ENCODE peak calls at places on chromosomes 2 and 18, in four cellular contexts. C, F, N and P are unnamed samples.

GRCh38 chr2:122236152-122236892 is 480.9 kb downstream of the TSN start:
- DNase-seq in C (no peak), F (no peak), N (no peak), P (no peak)

GRCh38 chr2:127586136-127586535 is 50.7 kb downstream of the MYO7B start:
- DNase-seq in C (no peak), N (no peak), F (no peak), P (no peak)

GRCh38 chr18:30713299-30713698 is 329.2 kb downstream of the DSC3 start:
- DNase-seq in N (no peak), C (no peak), F (no peak), P (no peak)

GRCh38 chr2:134173338-134174016 is 80.4 kb upstream of the MGAT5 start:
- DNase-seq in N (no peak), F (no peak), C (no peak), P (no peak)

GRCh38 chr2:28753043-28753683 is 1.5 kb downstream of the PPP1CB start:
- DNase-seq in F (no peak), C (peak), N (peak), P (peak)

GRCh38 chr2:99680946-99681345 is 191.1 kb upstream of the REV1 start:
- DNase-seq in F (no peak), N (no peak), C (no peak), P (no peak)

GRCh38 chr2:69090008-69090407 is 77.0 kb downstream of the ANTXR1 start:
- DNase-seq in F (no peak), N (no peak), C (no peak), P (no peak)

GRCh38 chr2:169828141-169828811 is 1.0 kb downstream of the UBR3 start:
- DNase-seq in F (peak), C (peak), N (peak), P (peak)

GRCh38 chr2:7007846-7008741 is 90.9 kb downstream of the RNF144A start:
- DNase-seq in F (peak), C (no peak), N (peak), P (no peak)

GRCh38 chr2:232203166-232203891 is 175.2 kb upstream of the ALPP start:
- DNase-seq in F (no peak), C (no peak), N (no peak), P (no peak)

GRCh38 chr2:37282746-37283145 is 41.9 kb downstream of the PRKD3 start:
- DNase-seq in F (no peak), C (no peak), N (no peak), P (no peak)

GRCh38 chr18:67621025-67621713 is 104.6 kb upstream of the DSEL start:
- DNase-seq in C (no peak), F (no peak), N (no peak), P (no peak)

GRCh38 chr2:114127372-114127771 is 237.5 kb downstream of the ACTR3 start:
- DNase-seq in F (no peak), C (no peak), N (no peak), P (no peak)

GRCh38 chr18:37396981-37397720 is 168.4 kb downstream of the CELF4 start:
- DNase-seq in N (no peak), C (no peak), F (no peak), P (no peak)

GRCh38 chr18:75261430-75262223 is 51.0 kb downstream of the TSHZ1 start:
- DNase-seq in C (no peak), F (peak), N (no peak), P (no peak)

GRCh38 chr2:189379287-189379630 is 62.0 kb upstream of the WDR75 start:
- DNase-seq in C (no peak), F (no peak), N (no peak), P (no peak)

GRCh38 chr2:119438726-119439284 is 7.2 kb downstream of the TMEM37 start:
- DNase-seq in C (no peak), N (no peak), F (no peak), P (no peak)

GRCh38 chr18:78557371-78557770 is 422.2 kb upstream of the SALL3 start:
- DNase-seq in C (no peak), N (no peak), F (no peak), P (no peak)

GRCh38 chr18:64110692-64111480 is 38.0 kb downstream of the LINC00305 start:
- DNase-seq in C (no peak), N (no peak), F (no peak), P (no peak)

GRCh38 chr18:54218299-54218698 is 6.2 kb downstream of the MBD2 start:
- DNase-seq in F (no peak), C (no peak), N (no peak), P (no peak)

GRCh38 chr2:85353876-85354285 is 447 bp downstream of the RETSAT start:
- DNase-seq in F (no peak), C (peak), N (peak), P (peak)

GRCh38 chr2:156522824-156523440 is 86.8 kb downstream of the GPD2 start:
- DNase-seq in F (no peak), C (no peak), N (peak), P (no peak)

GRCh38 chr2:120391905-120392665 is 46.1 kb downstream of the INHBB start:
- DNase-seq in F (no peak), N (no peak), C (no peak), P (no peak)

GRCh38 chr2:238963970-238964331 is 116.1 kb downstream of the TWIST2 start:
- DNase-seq in C (no peak), F (no peak), N (no peak), P (no peak)

GRCh38 chr2:86414996-86415395 is 26.2 kb upstream of the KDM3A start:
- DNase-seq in N (no peak), F (no peak), C (no peak), P (no peak)

GRCh38 chr18:70781860-70782453 is 493.1 kb downstream of the SOCS6 start:
- DNase-seq in F (peak), C (peak), N (peak), P (peak)

GRCh38 chr2:714005-714741 is 37.0 kb upstream of the TMEM18 start:
- DNase-seq in F (peak), N (no peak), C (peak), P (peak)
- TF ChIP-seq FOXM1 in F (no peak), N (no peak), C (no peak), P (no peak)

GRCh38 chr2:218425531-218425930 is 6.6 kb downstream of the VIL1 start:
- DNase-seq in C (no peak), N (no peak), F (no peak), P (no peak)

GRCh38 chr2:218429951-218430692 is 11.2 kb downstream of the VIL1 start:
- DNase-seq in N (no peak), F (no peak), C (no peak), P (no peak)

GRCh38 chr2:218430721-218431120 is 11.8 kb downstream of the VIL1 start:
- DNase-seq in C (no peak), N (no peak), F (no peak), P (no peak)

GRCh38 chr2:218428846-218429558 is 10.1 kb downstream of the VIL1 start:
- DNase-seq in C (no peak), F (no peak), N (no peak), P (no peak)

DNA sequence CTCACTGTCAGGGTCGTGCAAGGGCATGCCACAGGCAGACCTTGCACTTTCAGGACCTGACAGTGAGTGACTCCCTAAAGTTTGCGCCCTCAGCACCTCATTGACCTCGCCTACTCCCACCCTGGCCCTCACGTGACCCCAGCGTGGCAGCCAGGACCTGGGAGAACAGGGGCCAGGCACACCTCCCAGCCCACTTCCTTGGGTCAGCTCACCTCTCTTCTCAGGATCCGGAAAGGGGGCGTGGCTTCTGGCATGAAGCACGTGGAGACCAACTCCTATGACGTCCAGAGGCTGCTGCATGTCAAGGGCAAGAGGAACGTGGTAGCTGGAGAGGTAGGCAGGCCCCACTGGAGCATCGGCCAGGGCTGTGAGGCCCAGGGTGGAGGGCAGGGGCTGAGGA is 8.8 kb downstream of the VIL1 start:
- DNase-seq in F (no peak), N (no peak), C (no peak), P (no peak)
- TF ChIP-seq BHLHE40 in F (peak), N (no peak), C (no peak), P (no peak)

GRCh38 chr18:79789091-79789891 is 8.4 kb upstream of the KCNG2 start:
- DNase-seq in C (no peak), F (no peak), N (no peak), P (no peak)
- TF ChIP-seq SP1 in C (no peak), F (no peak), N (no peak), P (no peak)

GRCh38 chr2:26630669-26631360 is 10.4 kb downstream of the CIB4 start:
- DNase-seq in N (no peak), C (peak), F (no peak), P (no peak)
- TF ChIP-seq FOXM1 in N (no peak), C (no peak), F (no peak), P (no peak)

GRCh38 chr2:74028290-74028689 is 43.6 kb downstream of the TET3 start:
- DNase-seq in N (no peak), F (no peak), C (no peak), P (no peak)

GRCh38 chr2:74024216-74024615 is 39.5 kb downstream of the TET3 start:
- DNase-seq in N (no peak), F (no peak), C (no peak), P (no peak)

GRCh38 chr2:74026674-74027294 is 42.1 kb downstream of the TET3 start:
- DNase-seq in C (no peak), F (no peak), N (no peak), P (no peak)

GRCh38 chr2:74027496-74027895 is 42.8 kb downstream of the TET3 start:
- DNase-seq in N (no peak), F (no peak), C (no peak), P (no peak)

DNA sequence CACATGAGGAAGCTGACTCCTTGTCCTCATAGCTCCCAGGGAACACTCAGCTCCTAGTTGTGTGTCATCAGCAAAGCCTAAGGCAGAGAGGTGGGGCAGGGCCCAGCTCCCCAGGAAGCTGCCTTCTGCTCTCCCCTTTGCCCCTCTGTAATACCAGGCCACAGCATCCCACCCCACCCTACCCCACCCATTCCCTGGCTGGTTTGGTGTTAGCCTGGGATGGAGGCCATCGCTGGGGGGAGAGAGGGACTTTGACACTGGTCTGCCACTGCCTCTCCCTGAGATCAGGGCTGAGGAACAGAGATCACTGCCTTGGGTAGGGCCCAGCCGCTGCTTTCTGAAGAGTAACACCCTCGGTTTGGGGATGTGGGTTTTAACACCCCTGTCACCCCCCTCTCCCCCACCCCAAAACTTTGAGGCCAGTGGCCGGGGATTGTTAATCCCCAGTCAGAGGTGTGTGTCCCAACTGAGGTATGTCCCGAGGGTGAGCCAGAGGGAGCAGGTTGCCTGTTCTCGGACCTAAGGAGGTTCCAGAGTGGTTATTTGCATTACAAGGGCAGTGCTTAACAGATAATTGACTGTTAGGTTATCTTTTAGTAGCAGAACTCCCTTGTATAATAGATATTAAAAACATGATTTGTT is 41.4 kb downstream of the TET3 start:
- DNase-seq in F (no peak), N (peak), C (no peak), P (no peak)
- TF ChIP-seq BHLHE40 in F (no peak), N (no peak), C (no peak), P (no peak)

GRCh38 chr2:180938419-180938818 is 42.0 kb upstream of the UBE2E3 start:
- DNase-seq in N (no peak), C (no peak), F (no peak), P (no peak)
- TF ChIP-seq SP1 in N (no peak), C (no peak), F (no peak), P (no peak)

DNA sequence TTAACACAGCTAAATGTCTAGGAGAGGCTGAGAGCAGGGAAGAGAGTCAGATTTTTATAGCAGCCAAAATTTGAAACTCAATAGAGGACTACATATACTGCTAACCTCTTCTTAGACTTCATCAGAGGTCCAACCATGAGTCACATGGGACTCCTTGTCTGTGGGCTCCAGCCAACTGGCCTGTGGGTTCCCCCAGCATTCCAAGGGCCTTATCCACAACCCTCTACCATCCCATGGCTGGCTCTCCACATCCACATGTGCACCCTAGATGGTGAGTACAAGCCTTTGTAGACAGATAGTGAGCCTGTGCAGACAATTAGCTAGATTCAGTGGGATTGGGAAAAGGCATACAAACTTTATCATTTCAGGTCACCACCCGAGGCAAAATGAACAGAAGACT is 901.9 kb upstream of the ZEB2 start:
- DNase-seq in N (no peak), C (no peak), F (no peak), P (no peak)
- TF ChIP-seq FOXM1 in N (no peak), C (no peak), F (no peak), P (no peak)

GRCh38 chr2:141992695-141993094 is 138.1 kb downstream of the LRP1B start:
- DNase-seq in N (no peak), F (no peak), C (no peak), P (no peak)
- TF ChIP-seq BHLHE40 in N (no peak), F (no peak), C (no peak), P (no peak)